ENCODE peak calls at places on chromosomes 11 and 22, in seven cellular contexts. One of them, this sample, is unnamed.

GRCh38 chr11:133697603-133698002 is 147.7 kb downstream of the SPATA19 start:
- DNase-seq in cardiac fibroblast: no peak
- DNase-seq in lower leg skin: peak
- DNase-seq in fibroblast of mammary gland: no peak
- DNase-seq in HCT116: no peak
- DNase-seq in AG10803: no peak
- DNase-seq in stomach: no peak
- DNase-seq in this sample: no peak

GRCh38 chr22:46614070-46614931 is 5.9 kb upstream of the GRAMD4 start:
- DNase-seq in HCT116: no peak
- DNase-seq in stomach: no peak
- DNase-seq in cardiac fibroblast: no peak
- DNase-seq in fibroblast of mammary gland: no peak
- DNase-seq in AG10803: no peak
- DNase-seq in lower leg skin: no peak
- DNase-seq in this sample: no peak

GRCh38 chr22:20777420-20778177 is 3.7 kb downstream of the SERPIND1 start:
- DNase-seq in cardiac fibroblast: peak
- DNase-seq in fibroblast of mammary gland: peak
- DNase-seq in lower leg skin: no peak
- DNase-seq in stomach: no peak
- DNase-seq in HCT116: peak
- DNase-seq in AG10803: peak
- DNase-seq in this sample: peak

GRCh38 chr22:39661842-39662676 is 91.5 kb downstream of the CACNA1I start:
- DNase-seq in AG10803: no peak
- DNase-seq in HCT116: no peak
- DNase-seq in cardiac fibroblast: no peak
- DNase-seq in lower leg skin: peak
- DNase-seq in fibroblast of mammary gland: no peak
- DNase-seq in stomach: peak
- DNase-seq in this sample: peak

GRCh38 chr11:131064373-131064991 is 148.2 kb upstream of the SNX19 start:
- DNase-seq in stomach: peak
- DNase-seq in fibroblast of mammary gland: peak
- DNase-seq in AG10803: peak
- DNase-seq in lower leg skin: no peak
- DNase-seq in HCT116: peak
- DNase-seq in cardiac fibroblast: peak
- DNase-seq in this sample: peak

GRCh38 chr22:22235564-22235963 is 9.0 kb upstream of the VPREB1 start:
- DNase-seq in fibroblast of mammary gland: peak
- DNase-seq in lower leg skin: peak
- DNase-seq in AG10803: no peak
- DNase-seq in cardiac fibroblast: peak
- DNase-seq in stomach: no peak
- DNase-seq in HCT116: no peak
- DNase-seq in this sample: no peak

GRCh38 chr22:30435674-30436126 is 10.1 kb downstream of the MTFP1 start:
- DNase-seq in cardiac fibroblast: no peak
- DNase-seq in HCT116: peak
- DNase-seq in lower leg skin: peak
- DNase-seq in fibroblast of mammary gland: no peak
- DNase-seq in stomach: peak
- DNase-seq in AG10803: no peak
- DNase-seq in this sample: no peak

GRCh38 chr11:3894128-3894731 is 38.8 kb downstream of the STIM1 start:
- DNase-seq in fibroblast of mammary gland: peak
- DNase-seq in lower leg skin: no peak
- DNase-seq in HCT116: no peak
- DNase-seq in stomach: no peak
- DNase-seq in cardiac fibroblast: peak
- DNase-seq in AG10803: peak
- DNase-seq in this sample: no peak

GRCh38 chr22:42035256-42035655 is 35.4 kb downstream of the NAGA start:
- DNase-seq in cardiac fibroblast: no peak
- DNase-seq in AG10803: no peak
- DNase-seq in fibroblast of mammary gland: no peak
- DNase-seq in lower leg skin: no peak
- DNase-seq in stomach: no peak
- DNase-seq in HCT116: no peak
- DNase-seq in this sample: no peak

GRCh38 chr22:47032091-47032943 is 269.9 kb downstream of the TBC1D22A start:
- DNase-seq in AG10803: no peak
- DNase-seq in lower leg skin: no peak
- DNase-seq in fibroblast of mammary gland: no peak
- DNase-seq in stomach: peak
- DNase-seq in cardiac fibroblast: no peak
- DNase-seq in HCT116: no peak
- DNase-seq in this sample: no peak

GRCh38 chr11:74949748-74950127 is 672 bp downstream of the SPCS2 start:
- DNase-seq in fibroblast of mammary gland: peak
- DNase-seq in AG10803: peak
- DNase-seq in cardiac fibroblast: peak
- DNase-seq in lower leg skin: no peak
- DNase-seq in stomach: no peak
- DNase-seq in HCT116: no peak
- DNase-seq in this sample: no peak

GRCh38 chr11:45354976-45355705 is 69.0 kb upstream of the SYT13 start:
- DNase-seq in cardiac fibroblast: peak
- DNase-seq in stomach: peak
- DNase-seq in AG10803: peak
- DNase-seq in lower leg skin: peak
- DNase-seq in fibroblast of mammary gland: peak
- DNase-seq in HCT116: no peak
- DNase-seq in this sample: no peak

GRCh38 chr22:49734390-49734789 is 93.3 kb downstream of the BRD1 start:
- DNase-seq in stomach: peak
- DNase-seq in cardiac fibroblast: no peak
- DNase-seq in fibroblast of mammary gland: no peak
- DNase-seq in AG10803: no peak
- DNase-seq in lower leg skin: peak
- DNase-seq in HCT116: no peak
- DNase-seq in this sample: no peak

GRCh38 chr11:95877288-95877687 is 46.6 kb downstream of the MTMR2 start:
- DNase-seq in cardiac fibroblast: peak
- DNase-seq in AG10803: peak
- DNase-seq in stomach: no peak
- DNase-seq in lower leg skin: no peak
- DNase-seq in HCT116: no peak
- DNase-seq in fibroblast of mammary gland: peak
- DNase-seq in this sample: no peak

GRCh38 chr11:32427935-32428664 is 7.2 kb downstream of the WT1 start:
- DNase-seq in lower leg skin: no peak
- DNase-seq in AG10803: no peak
- DNase-seq in fibroblast of mammary gland: no peak
- DNase-seq in stomach: no peak
- DNase-seq in cardiac fibroblast: no peak
- DNase-seq in HCT116: no peak
- DNase-seq in this sample: no peak

GRCh38 chr11:575324-575995 is 810 bp upstream of the PHRF1 start:
- DNase-seq in cardiac fibroblast: no peak
- DNase-seq in stomach: no peak
- DNase-seq in lower leg skin: peak
- DNase-seq in AG10803: peak
- DNase-seq in fibroblast of mammary gland: no peak
- DNase-seq in HCT116: peak
- DNase-seq in this sample: peak

GRCh38 chr11:86255896-86256295 is 11.3 kb downstream of the EED start:
- DNase-seq in stomach: no peak
- DNase-seq in HCT116: no peak
- DNase-seq in fibroblast of mammary gland: no peak
- DNase-seq in cardiac fibroblast: no peak
- DNase-seq in lower leg skin: no peak
- DNase-seq in AG10803: no peak
- DNase-seq in this sample: no peak

GRCh38 chr22:29310065-29310862 is 3.8 kb downstream of the GAS2L1 start:
- DNase-seq in AG10803: no peak
- DNase-seq in cardiac fibroblast: no peak
- DNase-seq in fibroblast of mammary gland: no peak
- DNase-seq in lower leg skin: no peak
- DNase-seq in HCT116: no peak
- DNase-seq in stomach: no peak
- DNase-seq in this sample: peak

DNA sequence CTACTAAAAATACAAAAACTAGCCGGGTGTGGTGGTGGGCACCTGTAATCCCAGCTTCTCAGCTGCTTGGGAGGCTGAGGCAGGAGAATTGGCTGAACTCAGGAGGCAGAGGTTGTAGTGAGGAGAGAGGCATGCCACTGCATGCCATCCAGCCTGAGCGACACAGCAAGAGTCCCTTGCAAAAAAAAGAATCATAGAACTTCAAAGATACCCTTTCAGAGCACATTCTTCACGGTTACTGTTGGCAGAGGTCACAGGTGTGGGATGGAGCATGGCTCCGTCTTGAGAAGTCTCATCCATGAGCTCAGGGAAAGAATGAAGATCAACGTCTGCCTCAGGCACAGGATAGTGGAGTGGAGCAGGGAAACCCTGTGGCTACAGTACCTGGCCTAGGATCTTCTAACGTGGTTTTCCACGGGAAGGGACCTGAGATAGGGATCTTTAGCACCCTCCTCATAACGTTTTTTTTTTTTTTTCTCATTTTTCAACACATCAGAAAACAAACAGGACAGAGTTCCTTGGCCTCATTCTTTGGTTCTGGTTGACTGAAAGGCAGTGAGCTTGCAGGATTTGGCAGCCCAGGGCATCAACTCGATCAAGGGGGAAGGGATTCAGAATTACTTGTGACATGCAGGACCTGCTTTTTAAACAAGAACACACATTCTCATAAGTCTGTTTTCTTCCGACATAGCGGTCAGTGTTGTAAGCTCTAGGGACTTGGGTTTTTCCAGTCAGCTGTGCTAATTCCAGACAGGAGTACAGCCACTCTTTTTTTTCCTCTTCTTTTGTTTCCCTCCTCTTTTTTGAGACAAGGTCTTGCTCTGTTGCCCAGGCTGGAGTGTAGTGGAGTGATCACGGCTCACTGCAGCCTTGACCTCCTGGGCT is 22.8 kb downstream of the F2 start:
- DNase-seq in lower leg skin: peak
- DNase-seq in fibroblast of mammary gland: peak
- DNase-seq in HCT116: no peak
- DNase-seq in AG10803: no peak
- DNase-seq in cardiac fibroblast: no peak
- DNase-seq in stomach: no peak
- DNase-seq in this sample: no peak
- H3K4me3 ChIP-seq in lower leg skin: no peak
- H3K4me3 ChIP-seq in fibroblast of mammary gland: no peak
- H3K4me3 ChIP-seq in HCT116: no peak
- H3K4me3 ChIP-seq in AG10803: no peak
- H3K4me3 ChIP-seq in cardiac fibroblast: no peak
- H3K4me3 ChIP-seq in stomach: no peak
- H3K4me3 ChIP-seq in this sample: no peak

DNA sequence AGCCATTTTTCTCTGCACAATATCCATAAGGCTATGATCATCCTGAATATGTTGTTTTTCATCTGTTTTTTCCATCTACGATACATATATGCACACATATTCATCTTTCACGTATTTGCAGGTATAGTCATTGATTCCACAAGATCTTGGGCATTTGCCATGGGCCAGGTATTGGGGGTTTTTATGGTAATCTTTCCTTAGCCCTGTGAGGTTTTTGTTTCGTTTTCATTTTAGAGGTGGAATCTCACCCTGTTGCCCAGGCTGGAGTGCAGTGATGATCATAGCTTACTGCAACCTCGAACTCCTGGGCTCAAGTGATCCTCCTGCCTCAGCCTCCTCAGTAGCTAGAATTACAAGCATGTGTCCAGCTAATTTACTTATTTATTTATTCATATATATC is 20.0 kb downstream of the CD6 start:
- DNase-seq in fibroblast of mammary gland: no peak
- DNase-seq in AG10803: no peak
- DNase-seq in cardiac fibroblast: no peak
- DNase-seq in stomach: no peak
- DNase-seq in HCT116: no peak
- DNase-seq in lower leg skin: no peak
- DNase-seq in this sample: no peak
- H3K4me3 ChIP-seq in fibroblast of mammary gland: no peak
- H3K4me3 ChIP-seq in AG10803: no peak
- H3K4me3 ChIP-seq in cardiac fibroblast: no peak
- H3K4me3 ChIP-seq in stomach: no peak
- H3K4me3 ChIP-seq in HCT116: no peak
- H3K4me3 ChIP-seq in lower leg skin: no peak
- H3K4me3 ChIP-seq in this sample: no peak

DNA sequence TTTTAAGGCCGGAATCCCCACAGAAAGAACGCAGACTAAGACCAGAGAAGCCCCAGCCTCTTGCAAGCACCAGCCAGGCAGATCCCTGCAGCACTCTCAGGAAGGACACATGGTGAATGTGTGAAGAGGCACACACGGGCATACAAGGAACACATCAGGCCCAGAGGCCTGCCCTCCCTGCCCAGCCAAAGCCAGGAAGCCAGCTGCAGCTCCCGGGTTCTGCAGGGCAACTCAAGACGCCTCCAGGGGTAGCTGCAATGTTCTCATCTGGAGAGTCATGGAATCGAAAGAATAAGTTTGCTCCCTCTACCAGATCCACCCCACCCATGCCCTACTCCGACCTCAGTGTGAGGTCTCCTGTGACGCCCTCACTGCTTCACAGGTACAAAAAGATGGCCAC is 2.3 kb downstream of the DGCR2 start:
- DNase-seq in stomach: no peak
- DNase-seq in lower leg skin: no peak
- DNase-seq in HCT116: no peak
- DNase-seq in cardiac fibroblast: no peak
- DNase-seq in AG10803: no peak
- DNase-seq in fibroblast of mammary gland: no peak
- DNase-seq in this sample: no peak
- H3K4me3 ChIP-seq in stomach: peak
- H3K4me3 ChIP-seq in lower leg skin: no peak
- H3K4me3 ChIP-seq in HCT116: no peak
- H3K4me3 ChIP-seq in cardiac fibroblast: no peak
- H3K4me3 ChIP-seq in AG10803: no peak
- H3K4me3 ChIP-seq in fibroblast of mammary gland: no peak
- H3K4me3 ChIP-seq in this sample: no peak

GRCh38 chr11:64936539-64936938 is 846 bp upstream of the GPHA2 start:
- DNase-seq in stomach: no peak
- DNase-seq in fibroblast of mammary gland: no peak
- DNase-seq in lower leg skin: peak
- DNase-seq in HCT116: no peak
- DNase-seq in cardiac fibroblast: no peak
- DNase-seq in AG10803: no peak
- DNase-seq in this sample: no peak

GRCh38 chr11:64933213-64933934 is 2.3 kb downstream of the GPHA2 start:
- DNase-seq in HCT116: no peak
- DNase-seq in stomach: no peak
- DNase-seq in cardiac fibroblast: no peak
- DNase-seq in fibroblast of mammary gland: no peak
- DNase-seq in AG10803: no peak
- DNase-seq in lower leg skin: peak
- DNase-seq in this sample: no peak

GRCh38 chr11:64933935-64934693 is 1.6 kb downstream of the GPHA2 start:
- DNase-seq in AG10803: no peak
- DNase-seq in stomach: no peak
- DNase-seq in HCT116: no peak
- DNase-seq in fibroblast of mammary gland: no peak
- DNase-seq in lower leg skin: peak
- DNase-seq in cardiac fibroblast: no peak
- DNase-seq in this sample: no peak

GRCh38 chr11:64935634-64936081 is at the start of gene GPHA2:
- DNase-seq in cardiac fibroblast: peak
- DNase-seq in fibroblast of mammary gland: peak
- DNase-seq in lower leg skin: peak
- DNase-seq in AG10803: peak
- DNase-seq in HCT116: no peak
- DNase-seq in stomach: peak
- DNase-seq in this sample: no peak

GRCh38 chr11:64934765-64935633 is 694 bp downstream of the GPHA2 start:
- DNase-seq in stomach: no peak
- DNase-seq in cardiac fibroblast: no peak
- DNase-seq in HCT116: no peak
- DNase-seq in lower leg skin: peak
- DNase-seq in fibroblast of mammary gland: no peak
- DNase-seq in AG10803: no peak
- DNase-seq in this sample: no peak
- H3K4me3 ChIP-seq in stomach: no peak
- H3K4me3 ChIP-seq in cardiac fibroblast: no peak
- H3K4me3 ChIP-seq in HCT116: no peak
- H3K4me3 ChIP-seq in lower leg skin: no peak
- H3K4me3 ChIP-seq in fibroblast of mammary gland: no peak
- H3K4me3 ChIP-seq in AG10803: no peak
- H3K4me3 ChIP-seq in this sample: no peak